ENCODE peak calls at places on chromosomes 6 and 20, in nine cellular contexts. C is ascending aorta, K is GM23338, S is heart left ventricle, Y is left lung, F is ovary, B is OCI-LY7, J is astrocyte of the cerebellum, G is colonic mucosa. N is an unnamed sample.

GRCh38 chr6:31544676-31545075 is 1.7 kb downstream of the ATP6V1G2 start:
- DNase-seq in C (no peak), K (no peak), S (no peak), Y (no peak), F (no peak), B (no peak), J (no peak), G (no peak), N (no peak)

GRCh38 chr6:13710552-13711383 is 867 bp downstream of the RANBP9 start:
- DNase-seq in C (no peak), K (peak; percentile 67), S (peak; percentile 55), Y (peak; percentile 70), F (peak; percentile 36), B (peak; percentile 71), J (no peak), G (peak; percentile 63), N (no peak)

GRCh38 chr20:51076841-51077543 is 54.1 kb upstream of the KCNG1 start:
- DNase-seq in C (no peak), K (no peak), S (no peak), Y (no peak), F (no peak), B (no peak), J (no peak), G (no peak), N (no peak)

GRCh38 chr20:51678041-51678697 is 90.0 kb downstream of the ATP9A start:
- DNase-seq in C (no peak), K (peak; percentile 37), S (no peak), Y (no peak), F (peak; percentile 68), B (no peak), J (no peak), G (no peak), N (no peak)

GRCh38 chr20:19964289-19965263 is 52.6 kb upstream of the NAA20 start:
- DNase-seq in C (no peak), K (no peak), S (peak; percentile 68), Y (peak; percentile 76), F (peak; percentile 75), B (no peak), J (peak; percentile 66), G (peak; percentile 48), N (peak; percentile 88)

GRCh38 chr20:4483481-4483880 is 238.2 kb upstream of the PRND start:
- DNase-seq in C (no peak), K (no peak), S (no peak), Y (no peak), F (no peak), B (no peak), J (no peak), G (no peak), N (peak; percentile 42)

GRCh38 chr6:709471-710056 is 16.6 kb upstream of the EXOC2 start:
- DNase-seq in C (no peak), K (no peak), S (no peak), Y (no peak), F (no peak), B (peak; percentile 20), J (no peak), G (no peak), N (no peak)

GRCh38 chr6:106275692-106276091 is 49.9 kb downstream of the ATG5 start:
- DNase-seq in C (no peak), K (peak; percentile 5), S (no peak), Y (no peak), F (no peak), B (no peak), J (peak; percentile 57), G (no peak), N (no peak)

GRCh38 chr6:37689356-37689755 is 8.3 kb downstream of the MDGA1 start:
- DNase-seq in C (no peak), K (no peak), S (no peak), Y (no peak), F (no peak), B (no peak), J (no peak), G (no peak), N (no peak)

GRCh38 chr6:12313992-12314589 is 23.9 kb downstream of the EDN1 start:
- DNase-seq in C (no peak), K (no peak), S (no peak), Y (no peak), F (no peak), B (no peak), J (no peak), G (peak; percentile 49), N (peak; percentile 58)

GRCh38 chr6:107064579-107065065 is 36.6 kb downstream of the MTRES1 start:
- DNase-seq in C (no peak), K (no peak), S (peak; percentile 34), Y (peak; percentile 46), F (peak; percentile 49), B (no peak), J (peak; percentile 83), G (peak; percentile 25), N (peak; percentile 71)

GRCh38 chr20:53769041-53769440 is 175.4 kb upstream of the ZNF217 start:
- DNase-seq in C (no peak), K (peak; percentile 24), S (no peak), Y (no peak), F (no peak), B (no peak), J (no peak), G (no peak), N (no peak)

GRCh38 chr20:35588397-35588796 is 27.2 kb upstream of the SPAG4 start:
- DNase-seq in C (no peak), K (no peak), S (no peak), Y (no peak), F (no peak), B (no peak), J (no peak), G (no peak), N (no peak)

GRCh38 chr20:17579369-17580039 is 9.6 kb downstream of the DSTN start:
- DNase-seq in C (no peak), K (no peak), S (no peak), Y (no peak), F (no peak), B (no peak), J (no peak), G (no peak), N (no peak)

GRCh38 chr20:38299963-38300362 is 4.0 kb upstream of the BPI start:
- DNase-seq in C (no peak), K (peak; percentile 53), S (no peak), Y (peak; percentile 44), F (no peak), B (no peak), J (no peak), G (no peak), N (no peak)

GRCh38 chr6:77089776-77090175 is 373.5 kb downstream of the HTR1B start:
- DNase-seq in C (no peak), K (no peak), S (no peak), Y (no peak), F (no peak), B (no peak), J (no peak), G (no peak), N (no peak)

GRCh38 chr6:2630362-2630761 is 120.4 kb downstream of the MYLK4 start:
- DNase-seq in C (no peak), K (no peak), S (no peak), Y (no peak), F (peak; percentile 47), B (no peak), J (peak; percentile 99), G (no peak), N (peak; percentile 96)

GRCh38 chr6:170295519-170296422 is 4.9 kb upstream of the DLL1 start:
- DNase-seq in C (no peak), K (peak; percentile 95), S (peak; percentile 45), Y (no peak), F (no peak), B (peak; percentile 20), J (no peak), G (no peak), N (no peak)

GRCh38 chr6:106168097-106168888 is 82.2 kb downstream of the PRDM1 start:
- DNase-seq in C (no peak), K (no peak), S (no peak), Y (no peak), F (no peak), B (no peak), J (no peak), G (no peak), N (no peak)

GRCh38 chr6:151647871-151648639 is 154.2 kb downstream of the CCDC170 start:
- DNase-seq in C (no peak), K (peak; percentile 90), S (no peak), Y (no peak), F (no peak), B (peak; percentile 25), J (no peak), G (no peak), N (peak; percentile 4)
- TF ChIP-seq CTCF in C (no peak), K (peak; percentile 78), S (no peak), Y (no peak), F (no peak), B (peak; percentile 76), J (no peak), G (no peak), N (peak; percentile 24)

DNA sequence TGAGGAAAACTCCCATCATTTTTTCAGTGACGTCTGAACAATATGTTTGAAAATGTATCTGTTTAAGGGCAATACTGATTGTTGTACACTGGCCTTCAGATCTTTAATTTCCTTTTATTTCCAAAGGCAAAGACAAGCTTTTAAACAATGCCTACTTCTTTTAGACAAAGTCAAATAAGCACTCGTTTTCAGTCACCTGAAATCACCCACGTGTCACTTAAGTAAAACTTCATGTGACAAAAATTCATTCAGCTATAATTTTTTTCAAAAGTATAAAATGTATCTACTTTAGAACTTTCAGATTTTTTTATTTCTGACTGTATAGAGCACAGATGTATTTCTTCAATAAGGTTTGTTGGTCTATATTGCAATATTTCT is 113.5 kb upstream of the BEND6 start:
- DNase-seq in C (no peak), K (no peak), S (no peak), Y (no peak), F (no peak), B (no peak), J (no peak), G (no peak), N (no peak)
- H3K4me3 ChIP-seq in C (no peak overlapping the region), K (peak overlapping the region; percentile 87), S (peak overlapping the region; percentile 61), Y (peak overlapping the region; percentile 58), F (no peak overlapping the region), B (no peak overlapping the region), J (peak overlapping the region; percentile 69), G (peak overlapping the region; percentile 6), N (peak overlapping the region; percentile 88)

GRCh38 chr6:61977116-61977515 is 308.9 kb downstream of the KHDRBS2 start:
- DNase-seq in C (no peak), K (no peak), S (no peak), Y (no peak), F (no peak), B (no peak), J (no peak), G (no peak), N (no peak)
- TF ChIP-seq CTCF in C (no peak), K (no peak), S (no peak), Y (no peak), F (no peak), B (no peak), J (no peak), G (no peak), N (no peak)

DNA sequence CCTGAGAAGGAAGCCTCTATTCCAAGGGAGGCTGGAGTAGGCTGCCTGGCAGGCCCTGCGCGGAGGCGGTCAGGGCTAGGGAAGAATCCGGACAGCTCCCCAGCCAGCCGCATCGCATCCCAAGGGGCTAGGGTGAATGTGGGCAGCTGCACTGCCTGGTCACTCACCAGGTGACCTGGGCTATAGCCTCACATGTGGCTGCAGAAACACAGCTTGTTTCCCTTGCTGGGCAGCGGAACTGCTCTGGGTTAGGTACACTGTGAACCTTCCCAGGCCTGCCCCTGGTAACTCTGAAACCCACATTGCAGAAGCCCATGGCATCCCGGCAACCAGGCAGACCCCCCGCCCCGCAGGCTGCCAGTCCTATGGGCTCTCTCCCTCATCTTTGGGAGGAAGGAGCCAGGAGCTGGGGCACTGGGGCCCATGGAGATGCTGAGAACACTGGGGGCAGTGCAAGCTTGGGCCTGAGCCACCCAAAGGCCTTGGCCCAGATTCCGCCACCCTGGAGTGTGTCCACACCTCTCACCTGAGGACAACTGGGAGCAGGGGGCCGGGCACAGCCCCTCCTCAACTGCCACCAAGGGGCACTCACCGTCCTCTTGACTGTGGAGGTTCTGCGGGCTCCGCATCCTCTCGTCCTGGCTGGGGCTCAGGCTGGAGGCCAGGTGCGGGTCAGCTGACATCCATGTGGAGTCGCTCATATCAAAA is 111.0 kb downstream of the NOL4L start:
- DNase-seq in C (no peak), K (no peak), S (no peak), Y (peak; percentile 70), F (peak; percentile 58), B (no peak), J (no peak), G (peak; percentile 56), N (no peak)
- H3K4me3 ChIP-seq in C (peak overlapping the region; percentile 43), K (no peak overlapping the region), S (no peak overlapping the region), Y (peak overlapping the region; percentile 28), F (peak overlapping the region; percentile 30), B (no peak overlapping the region), J (peak overlapping the region; percentile 38), G (peak overlapping the region; percentile 21), N (peak overlapping the region; percentile 65)

N was measured in fibroblast of the aortic adventitia.